ENCODE peak calls at places on chromosomes 6 and 20, in six cellular contexts. E is K562, M is A549, J is GM12878, T is HepG2, Y is upper lobe of left lung. X is an unnamed sample.

GRCh38 chr6:44263357-44264100 is 1.8 kb downstream of the NFKBIE start:
- ATAC-seq in Y (peak), J (peak), E (no peak), M (no peak), T (peak), X (no peak)

GRCh38 chr20:24432057-24432456 is 37.4 kb upstream of the SYNDIG1 start:
- ATAC-seq in E (no peak), Y (no peak), J (no peak), T (no peak), M (no peak), X (no peak)

GRCh38 chr6:165308926-165309731 is at the start of gene C6orf118:
- ATAC-seq in Y (peak), M (peak), T (peak), J (no peak), E (no peak), X (peak)

GRCh38 chr6:126372626-126373025 is 32.7 kb downstream of the CENPW start:
- ATAC-seq in Y (no peak), T (no peak), J (no peak), E (no peak), M (no peak), X (no peak)

GRCh38 chr6:30885481-30885998 is 1.2 kb downstream of the DDR1 start:
- ATAC-seq in J (peak), Y (peak), E (peak), T (peak), M (peak), X (no peak)

GRCh38 chr6:125014157-125014957 is 52.1 kb downstream of the RNF217 start:
- ATAC-seq in E (peak), J (no peak), T (no peak), Y (no peak), M (no peak), X (no peak)

GRCh38 chr6:149129401-149130077 is 188.0 kb upstream of the TAB2 start:
- ATAC-seq in T (no peak), Y (no peak), J (peak), M (no peak), E (peak), X (no peak)

GRCh38 chr6:132648356-132648755 is 10.6 kb downstream of the TAAR1 start:
- ATAC-seq in Y (no peak), E (no peak), T (no peak), M (no peak), J (peak), X (no peak)

GRCh38 chr6:167130712-167131684 is 8.1 kb downstream of the CCR6 start:
- ATAC-seq in J (peak), T (peak), M (no peak), Y (peak), E (no peak), X (no peak)
- TF ChIP-seq EP300 in J (peak), T (peak), M (no peak), Y (no peak), E (no peak), X (no peak)

GRCh38 chr20:59837623-59838394 is 95.6 kb downstream of the SYCP2 start:
- ATAC-seq in J (peak), Y (no peak), E (no peak), T (no peak), M (no peak), X (no peak)
- H3K27ac ChIP-seq in J (peak), Y (no peak), E (no peak), T (no peak), M (no peak), X (no peak)

DNA sequence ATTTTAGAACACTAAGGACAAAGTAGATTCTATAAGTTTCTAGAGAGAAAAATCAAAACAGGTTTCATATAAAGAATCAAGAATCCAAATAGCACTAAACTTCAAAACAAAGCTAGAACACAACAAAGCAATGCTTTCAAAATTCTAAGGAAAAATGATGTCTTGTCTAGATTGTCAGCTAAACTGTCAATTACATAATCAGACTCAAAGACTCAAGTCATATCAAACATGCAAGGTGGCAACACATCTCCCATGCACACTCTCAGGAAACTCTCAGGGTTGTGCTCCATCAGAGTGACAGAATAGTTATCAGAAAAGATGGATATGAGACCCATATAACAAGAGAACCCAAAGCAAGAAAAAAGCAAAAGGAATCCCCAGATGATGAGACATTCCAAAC is 23.9 kb downstream of the HACE1 start:
- ATAC-seq in Y (no peak), J (no peak), M (no peak), E (no peak), T (no peak), X (no peak)
- TF ChIP-seq EP300 in Y (no peak), J (no peak), M (no peak), E (no peak), T (no peak), X (no peak)

DNA sequence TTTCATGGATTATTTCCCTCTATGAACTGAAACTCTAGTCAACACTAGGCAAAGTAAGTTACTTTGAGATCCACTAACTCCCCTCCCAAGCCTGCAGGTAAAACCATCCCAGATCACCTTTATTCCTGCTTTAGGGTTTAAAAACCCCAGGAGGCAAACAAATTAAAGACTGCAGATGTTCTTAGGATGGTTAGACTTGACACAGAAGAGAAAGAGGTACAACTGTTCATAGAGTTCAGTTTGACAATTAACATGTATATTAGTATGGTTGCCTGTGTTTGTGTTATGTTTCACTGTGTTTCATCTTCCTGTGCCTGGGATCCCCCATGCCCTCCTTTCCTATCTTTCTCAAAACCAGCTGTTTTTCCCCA is 53.5 kb downstream of the RREB1 start:
- ATAC-seq in Y (no peak), E (no peak), T (no peak), J (no peak), M (no peak), X (no peak)
- H3K27ac ChIP-seq in Y (no peak), E (peak), T (peak), J (no peak), M (no peak), X (no peak)